ENCODE peak calls at places on chromosomes 11 and 22, in four cellular contexts. C, P, I and L are unnamed samples. For H3K4me1, the result is how much of the 10 kb centered on the place peaks cover.

GRCh38 chr22:17217179-17217578 is 2.1 kb downstream of the ADA2 start:
- DNase-seq in C (no peak), P (no peak), I (no peak), L (no peak)

GRCh38 chr22:46105494-46106278 is 44.6 kb upstream of the PPARA start:
- DNase-seq in C (no peak), P (no peak), I (peak), L (no peak)

GRCh38 chr22:26845016-26845728 is 187.8 kb downstream of the MIAT start:
- DNase-seq in C (no peak), P (no peak), I (no peak), L (no peak)

GRCh38 chr11:83093634-83094033 is 21.9 kb upstream of the RAB30 start:
- DNase-seq in C (no peak), P (no peak), I (no peak), L (no peak)

GRCh38 chr11:67252831-67253239 is 13.4 kb upstream of the GRK2 start:
- DNase-seq in C (no peak), P (no peak), I (no peak), L (no peak)

GRCh38 chr11:133520707-133521106 is 11.6 kb downstream of the OPCML start:
- DNase-seq in C (no peak), P (no peak), I (peak), L (no peak)

GRCh38 chr22:27668828-27669797 is 132.4 kb downstream of the MN1 start:
- DNase-seq in C (peak), P (peak), I (peak), L (no peak)

GRCh38 chr11:72574534-72575460 is 99.4 kb downstream of the PDE2A start:
- DNase-seq in C (no peak), P (no peak), I (no peak), L (no peak)

GRCh38 chr11:1168256-1168655 is 10.5 kb downstream of the MUC5AC start:
- DNase-seq in C (no peak), P (no peak), I (no peak), L (no peak)

GRCh38 chr11:97202613-97203292 is 812.9 kb downstream of the JRKL start:
- DNase-seq in C (no peak), P (no peak), I (no peak), L (no peak)

GRCh38 chr11:102476812-102477211 is 24.2 kb upstream of the TMEM123 start:
- DNase-seq in C (no peak), P (peak), I (peak), L (no peak)

GRCh38 chr11:769887-770641 is 7.2 kb downstream of the GATD1 start:
- DNase-seq in C (no peak), P (no peak), I (no peak), L (no peak)

GRCh38 chr11:19642759-19643158 is 69.9 kb upstream of the NAV2 start:
- DNase-seq in C (no peak), P (no peak), I (no peak), L (no peak)

GRCh38 chr22:46108564-46109473 is 41.5 kb upstream of the PPARA start:
- DNase-seq in C (no peak), P (peak), I (peak), L (no peak)

GRCh38 chr11:2688381-2689231 is 11.2 kb downstream of the KCNQ1OT1 start:
- DNase-seq in C (no peak), P (no peak), I (no peak), L (no peak)

GRCh38 chr11:95230054-95231034 is 658 bp downstream of the SESN3 start:
- DNase-seq in C (no peak), P (peak), I (no peak), L (no peak)

GRCh38 chr11:9972917-9973504 is 309.1 kb downstream of the SWAP70 start:
- DNase-seq in C (peak), P (peak), I (peak), L (peak)

GRCh38 chr11:61080986-61081590 is 21.2 kb upstream of the CD5 start:
- DNase-seq in C (no peak), P (peak), I (no peak), L (no peak)

GRCh38 chr11:72673943-72674828 is at the start of gene PDE2A:
- DNase-seq in C (no peak), P (no peak), I (no peak), L (no peak)

GRCh38 chr11:18727499-18728236 is 1.7 kb upstream of the IGSF22 start:
- DNase-seq in C (peak), P (peak), I (peak), L (peak)

GRCh38 chr11:116072133-116072532 is 567.9 kb upstream of the CADM1 start:
- DNase-seq in C (no peak), P (no peak), I (no peak), L (no peak)

GRCh38 chr22:47376901-47377520 is 614.6 kb downstream of the TBC1D22A start:
- DNase-seq in C (no peak), P (no peak), I (no peak), L (no peak)

GRCh38 chr11:86722041-86722440 is 49.6 kb upstream of the ME3 start:
- DNase-seq in C (no peak), P (no peak), I (no peak), L (no peak)

GRCh38 chr11:112062923-112063322 is 10.9 kb downstream of the PIH1D2 start:
- DNase-seq in C (no peak), P (no peak), I (no peak), L (no peak)

GRCh38 chr22:50014053-50014501 is 1.5 kb upstream of the IL17REL start:
- DNase-seq in C (no peak), P (no peak), I (no peak), L (no peak)

GRCh38 chr11:76566811-76567210 is 103.7 kb downstream of the LRRC32 start:
- DNase-seq in C (no peak), P (no peak), I (no peak), L (no peak)

GRCh38 chr11:88799749-88800500 is 265.9 kb downstream of the GRM5 start:
- DNase-seq in C (no peak), P (no peak), I (no peak), L (no peak)

GRCh38 chr22:39643311-39644083 is 72.9 kb downstream of the CACNA1I start:
- DNase-seq in C (no peak), P (no peak), I (no peak), L (no peak)

GRCh38 chr22:22507743-22508273 is 734 bp downstream of the ZNF280B start:
- DNase-seq in C (no peak), P (no peak), I (no peak), L (no peak)

GRCh38 chr11:63837719-63838118 is 1.2 kb upstream of the MARK2 start:
- DNase-seq in C (no peak), P (no peak), I (no peak), L (no peak)

GRCh38 chr11:45724145-45724544 is 58.7 kb upstream of the CHST1 start:
- DNase-seq in C (no peak), P (no peak), I (no peak), L (no peak)
- TF ChIP-seq TCF7L2 in C (no peak), P (no peak), I (no peak), L (no peak)

GRCh38 chr11:118912742-118913410 is 12.8 kb downstream of the BCL9L start:
- DNase-seq in C (no peak), P (no peak), I (no peak), L (no peak)
- H3K4me1 ChIP-seq in C (half or more), P (half or more), I (half or more), L (half or more)

GRCh38 chr11:12316432-12316831 is 60.9 kb upstream of the PARVA start:
- DNase-seq in C (no peak), P (no peak), I (no peak), L (no peak)

GRCh38 chr11:12318791-12319733 is 58.3 kb upstream of the PARVA start:
- DNase-seq in C (no peak), P (no peak), I (no peak), L (no peak)

GRCh38 chr11:12324585-12324984 is 52.8 kb upstream of the PARVA start:
- DNase-seq in C (no peak), P (no peak), I (no peak), L (no peak)

GRCh38 chr11:12321217-12321937 is 56.0 kb upstream of the PARVA start:
- DNase-seq in C (no peak), P (no peak), I (no peak), L (no peak)

GRCh38 chr11:12319734-12320387 is 57.5 kb upstream of the PARVA start:
- DNase-seq in C (no peak), P (no peak), I (no peak), L (no peak)
- TF ChIP-seq TCF7L2 in C (no peak), P (no peak), I (no peak), L (no peak)

GRCh38 chr11:4098026-4098621 is 3.5 kb downstream of the RRM1 start:
- DNase-seq in C (no peak), P (no peak), I (no peak), L (no peak)
- H3K4me1 ChIP-seq in C (under half), P (under half), I (under half), L (under half)

DNA sequence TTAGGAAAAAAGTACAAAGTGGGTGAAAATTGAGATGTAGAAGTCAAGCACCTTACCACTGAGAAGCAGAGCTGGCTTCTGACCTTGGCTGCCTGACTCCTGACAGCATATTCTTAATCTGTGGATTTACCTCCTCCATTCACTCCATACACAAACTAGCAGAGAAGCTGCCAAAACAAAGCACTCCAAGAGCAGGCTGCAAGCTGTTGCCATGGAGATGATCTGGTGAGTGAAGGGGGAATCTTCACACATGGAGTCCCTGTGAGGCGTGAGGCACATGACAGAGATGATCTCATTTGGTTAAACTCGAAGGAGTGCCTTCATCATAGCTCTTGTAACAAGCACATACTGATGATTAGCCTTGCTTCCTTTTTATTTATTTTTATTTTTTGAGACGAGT is 16.1 kb downstream of the COMMD9 start:
- DNase-seq in C (no peak), P (no peak), I (no peak), L (no peak)
- TF ChIP-seq TCF7L2 in C (no peak), P (no peak), I (no peak), L (no peak)

GRCh38 chr11:68928108-68928429 is 24.4 kb downstream of the IGHMBP2 start:
- DNase-seq in C (no peak), P (no peak), I (no peak), L (no peak)

GRCh38 chr11:68925613-68926012 is 21.9 kb downstream of the IGHMBP2 start:
- DNase-seq in C (no peak), P (no peak), I (no peak), L (no peak)

GRCh38 chr11:68927280-68928107 is 23.8 kb downstream of the IGHMBP2 start:
- DNase-seq in C (no peak), P (no peak), I (no peak), L (no peak)

GRCh38 chr11:68923614-68924013 is 19.9 kb downstream of the IGHMBP2 start:
- DNase-seq in C (no peak), P (no peak), I (no peak), L (no peak)

DNA sequence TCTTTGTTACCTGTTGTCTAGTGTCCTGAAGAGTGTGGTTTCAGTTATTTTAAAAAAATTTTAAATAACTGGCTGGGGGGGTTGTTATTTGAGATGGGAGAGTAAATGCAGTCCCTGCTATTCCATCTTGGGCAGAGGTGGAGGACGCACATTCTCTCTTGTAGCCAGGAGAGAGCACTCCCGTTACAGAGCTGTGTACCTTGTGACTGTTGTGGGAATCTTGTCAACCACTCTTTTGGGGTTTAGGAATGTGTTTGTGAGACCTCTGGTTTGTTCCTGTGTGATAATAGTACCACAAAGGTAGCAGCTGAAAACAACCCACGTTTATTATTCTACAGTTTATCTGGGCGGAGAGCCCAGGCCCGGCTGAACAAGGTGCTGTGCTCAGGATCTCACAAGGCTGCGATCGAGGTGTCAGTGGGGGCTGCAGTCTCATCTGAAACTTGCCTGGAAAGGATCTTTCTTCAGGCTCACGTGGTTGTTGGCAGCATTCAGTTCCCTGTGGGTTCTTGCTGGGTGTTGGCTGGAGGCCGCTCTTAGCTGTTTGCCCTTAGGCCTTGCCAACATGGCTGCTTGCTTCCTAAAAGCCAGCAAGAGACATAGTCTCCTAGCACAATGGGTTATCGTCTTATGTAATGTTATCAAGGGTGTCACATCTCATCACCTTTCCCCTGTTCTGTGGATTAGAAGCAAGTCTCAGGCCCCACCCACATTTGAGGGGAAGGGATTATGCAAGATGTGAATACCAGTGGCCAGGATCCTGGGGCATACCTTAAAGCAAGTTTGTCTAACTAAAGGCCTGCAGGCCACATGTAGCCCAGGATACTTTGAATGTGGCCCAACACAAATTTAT is 20.6 kb downstream of the IGHMBP2 start:
- DNase-seq in C (no peak), P (no peak), I (no peak), L (no peak)
- H3K4me1 ChIP-seq in C (under half), P (under half), I (under half), L (under half)

GRCh38 chr11:128480066-128480465 is 107.3 kb downstream of the ETS1 start:
- DNase-seq in C (no peak), P (no peak), I (no peak), L (no peak)

GRCh38 chr11:128476031-128476430 is 111.3 kb downstream of the ETS1 start:
- DNase-seq in C (no peak), P (peak), I (no peak), L (no peak)

GRCh38 chr11:128476729-128477128 is 110.6 kb downstream of the ETS1 start:
- DNase-seq in C (no peak), P (no peak), I (no peak), L (no peak)

GRCh38 chr11:128477811-128478210 is 109.5 kb downstream of the ETS1 start:
- DNase-seq in C (no peak), P (no peak), I (no peak), L (no peak)

DNA sequence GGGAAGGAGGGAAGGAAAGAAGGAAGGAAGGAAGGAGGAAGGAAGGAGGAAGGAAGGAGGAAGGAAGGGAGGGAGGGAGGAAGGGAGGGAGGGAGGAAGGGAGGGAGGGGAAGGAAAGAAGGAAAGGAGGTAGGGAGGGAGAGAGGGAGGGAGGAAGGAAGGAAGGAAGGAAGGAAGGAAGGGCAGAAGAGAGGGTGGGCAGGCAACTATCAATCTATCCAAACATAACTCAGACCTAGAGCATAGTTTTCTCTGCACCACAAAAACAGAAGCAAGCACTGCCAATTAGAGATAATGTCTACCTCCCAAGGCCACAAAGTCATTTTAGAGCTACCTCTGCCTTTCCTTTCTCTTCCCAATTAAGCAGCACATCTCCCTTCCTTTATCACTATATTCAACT is 109.1 kb downstream of the ETS1 start:
- DNase-seq in C (no peak), P (no peak), I (no peak), L (no peak)
- TF ChIP-seq TCF7L2 in C (no peak), P (no peak), I (no peak), L (no peak)